ENCODE peak calls at places on chromosomes 7 and 10, in four cellular contexts. I, C, G and R are unnamed samples.

GRCh38 chr7:29480456-29480855 is 83.2 kb upstream of the PRR15 start:
- DNase-seq in I (no peak), C (peak), G (no peak), R (peak)

GRCh38 chr7:36658603-36659516 is 65.4 kb downstream of the AOAH start:
- DNase-seq in I (no peak), C (no peak), G (no peak), R (no peak)

GRCh38 chr10:132306951-132307751 is 599 bp downstream of the STK32C start:
- DNase-seq in I (peak), C (peak), G (peak), R (peak)

GRCh38 chr7:1548944-1549343 is 7.1 kb downstream of the TMEM184A start:
- DNase-seq in I (no peak), C (no peak), G (no peak), R (no peak)

GRCh38 chr7:47771301-47771989 is 176.8 kb downstream of the PKD1L1 start:
- DNase-seq in I (no peak), C (no peak), G (no peak), R (peak)

GRCh38 chr7:81273601-81274397 is 354.9 kb upstream of the SEMA3C start:
- DNase-seq in I (no peak), C (no peak), G (no peak), R (no peak)

GRCh38 chr10:70816220-70816894 is 609 bp downstream of the SGPL1 start:
- DNase-seq in I (peak), C (peak), G (peak), R (peak)

GRCh38 chr10:60405172-60405571 is 15.5 kb upstream of the ANK3 start:
- DNase-seq in I (no peak), C (no peak), G (no peak), R (no peak)

GRCh38 chr10:32446701-32447406 is 914 bp downstream of the CCDC7 start:
- DNase-seq in I (no peak), C (no peak), G (peak), R (no peak)

GRCh38 chr10:56715262-56715661 is 354.2 kb upstream of the ZWINT start:
- DNase-seq in I (no peak), C (no peak), G (no peak), R (no peak)

GRCh38 chr10:129079705-129080104 is 387.3 kb upstream of the MGMT start:
- DNase-seq in I (no peak), C (no peak), G (no peak), R (no peak)

GRCh38 chr7:151520419-151521229 is 929 bp upstream of the RHEB start:
- DNase-seq in I (peak), C (peak), G (peak), R (peak)

GRCh38 chr7:67588631-67589030 is 592.0 kb downstream of the TYW1 start:
- DNase-seq in I (no peak), C (no peak), G (no peak), R (no peak)

GRCh38 chr7:31955641-31956040 is 114.6 kb downstream of the PDE1C start:
- DNase-seq in I (no peak), C (no peak), G (no peak), R (no peak)

GRCh38 chr7:106140406-106141173 is 28.5 kb upstream of the SYPL1 start:
- DNase-seq in I (no peak), C (no peak), G (no peak), R (no peak)

GRCh38 chr10:30774281-30774680 is 144.7 kb upstream of the LYZL2 start:
- DNase-seq in I (no peak), C (no peak), G (no peak), R (no peak)

GRCh38 chr7:2157473-2158279 is 75.1 kb downstream of the MAD1L1 start:
- DNase-seq in I (no peak), C (peak), G (no peak), R (peak)

GRCh38 chr10:102230861-102231356 is 4.8 kb downstream of the ELOVL3 start:
- DNase-seq in I (no peak), C (peak), G (peak), R (no peak)

GRCh38 chr10:112346774-112347173 is 27.1 kb upstream of the ACSL5 start:
- DNase-seq in I (no peak), C (no peak), G (no peak), R (no peak)

GRCh38 chr10:35781643-35782035 is 139.5 kb upstream of the FZD8 start:
- DNase-seq in I (no peak), C (no peak), G (peak), R (no peak)

GRCh38 chr7:132435016-132435990 is 141.0 kb downstream of the PLXNA4 start:
- DNase-seq in I (no peak), C (no peak), G (peak), R (no peak)

GRCh38 chr10:5518143-5518542 is 6.6 kb upstream of the CALML3 start:
- DNase-seq in I (peak), C (no peak), G (no peak), R (peak)

GRCh38 chr7:105796365-105796764 is 80.0 kb downstream of the ATXN7L1 start:
- DNase-seq in I (no peak), C (no peak), G (no peak), R (no peak)

GRCh38 chr7:15332962-15333361 is 228.9 kb downstream of the AGMO start:
- DNase-seq in I (no peak), C (no peak), G (no peak), R (no peak)

DNA sequence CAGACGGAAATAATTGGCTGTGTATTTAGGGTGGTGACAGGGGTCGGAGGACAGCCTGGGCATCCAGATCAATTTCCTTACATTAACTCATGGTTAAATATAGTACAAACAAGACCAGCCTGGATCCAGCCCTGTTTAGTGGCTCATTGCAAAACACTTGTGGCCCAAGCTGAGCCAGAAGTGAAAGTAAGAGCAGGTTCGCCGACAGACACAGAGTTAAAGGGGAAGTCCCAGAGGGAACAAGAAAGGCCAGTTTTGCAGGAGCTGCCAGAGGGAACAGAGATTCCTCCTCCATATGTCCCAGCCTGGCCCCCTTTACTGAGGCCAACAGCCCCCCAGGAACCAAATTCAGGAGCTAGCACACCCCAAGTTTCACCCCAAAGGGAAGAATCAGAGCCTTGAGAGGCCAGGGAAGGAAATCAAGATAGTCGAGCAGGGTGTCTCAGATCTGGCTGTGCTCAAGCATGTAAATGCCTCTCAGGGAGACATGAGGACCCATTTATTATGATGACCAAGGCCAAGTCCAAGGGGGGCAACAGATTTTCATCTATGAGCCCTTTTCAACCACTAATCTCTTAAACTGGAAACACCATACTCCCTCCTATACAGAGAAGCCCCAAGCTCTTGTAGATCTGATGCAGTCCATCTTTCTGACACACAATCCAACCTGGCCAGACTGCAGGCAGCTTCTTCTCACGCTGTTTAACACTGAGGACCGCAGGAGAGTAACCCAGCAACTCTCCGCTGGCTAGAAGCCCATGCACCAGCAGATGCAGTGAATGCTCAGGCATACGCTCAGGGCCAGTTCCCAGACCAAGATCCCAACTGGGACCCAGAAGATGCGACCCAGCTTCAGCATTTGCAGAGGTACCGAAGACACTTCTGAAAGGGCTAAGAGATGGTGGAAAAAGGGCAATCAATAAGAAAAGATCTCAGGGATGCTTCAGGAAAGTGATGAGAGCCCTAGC is 15.9 kb upstream of the ADCK2 start:
- DNase-seq in I (peak), C (peak), G (no peak), R (peak)
- H3K4me3 ChIP-seq in I (peak), C (peak), G (no peak), R (peak)

GRCh38 chr10:14244147-14244546 is 86.6 kb downstream of the FRMD4A start:
- DNase-seq in I (no peak), C (no peak), G (no peak), R (no peak)

GRCh38 chr10:14244801-14245211 is 85.9 kb downstream of the FRMD4A start:
- DNase-seq in I (no peak), C (no peak), G (no peak), R (no peak)

GRCh38 chr10:14241196-14241595 is 89.5 kb downstream of the FRMD4A start:
- DNase-seq in I (no peak), C (no peak), G (no peak), R (no peak)

GRCh38 chr10:14236341-14236740 is 94.4 kb downstream of the FRMD4A start:
- DNase-seq in I (no peak), C (no peak), G (no peak), R (no peak)

DNA sequence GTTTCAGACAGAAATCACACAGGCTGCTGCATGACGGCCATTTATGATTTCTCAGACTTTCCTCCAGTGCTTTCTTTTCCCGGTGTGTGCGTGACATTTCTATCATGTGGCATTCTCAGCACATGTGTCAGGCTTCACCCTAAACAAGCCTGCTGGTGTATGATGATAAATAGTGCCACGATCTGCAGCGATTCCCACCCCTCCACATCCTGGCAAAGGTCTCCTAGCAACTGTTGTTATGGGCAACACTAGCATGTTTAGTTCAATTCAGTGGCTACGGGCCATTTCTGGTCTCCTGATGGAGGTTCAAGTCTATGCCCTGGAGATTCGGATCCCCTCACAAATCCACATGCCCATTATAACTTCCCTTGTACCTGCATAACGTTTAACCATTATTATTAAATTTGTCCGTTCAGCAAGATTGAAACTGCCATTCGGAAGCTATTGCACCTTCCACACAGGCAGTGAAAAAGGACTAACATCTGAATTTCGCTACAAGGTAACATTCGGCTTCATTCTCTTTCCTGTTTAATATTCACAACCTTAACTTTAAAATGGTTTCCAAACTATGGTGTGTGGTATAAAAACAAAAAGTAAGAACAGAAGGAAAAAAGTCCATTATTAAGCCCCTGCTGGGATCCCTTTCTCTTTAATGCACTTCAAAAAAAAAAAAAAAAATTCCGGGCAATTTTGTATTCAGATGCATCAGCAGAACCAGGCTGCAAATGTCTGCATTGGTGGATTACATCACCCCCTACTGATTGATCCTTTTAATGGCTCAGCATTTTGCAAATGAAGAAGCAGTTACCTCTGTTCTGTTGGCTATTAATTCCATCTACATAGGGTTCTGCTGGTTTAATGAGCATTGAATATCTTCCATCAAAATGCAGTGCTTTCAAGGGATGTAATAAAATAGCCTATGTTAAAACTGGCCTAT is 90.2 kb downstream of the FRMD4A start:
- DNase-seq in I (no peak), C (no peak), G (peak), R (no peak)
- TF ChIP-seq EP300 in I (no peak), C (no peak), G (no peak), R (no peak)

GRCh38 chr7:154913645-154914579 is 89.0 kb downstream of the PAXIP1 start:
- DNase-seq in I (peak), C (peak), G (peak), R (peak)
- H3K4me3 ChIP-seq in I (peak), C (no peak), G (no peak), R (no peak)

GRCh38 chr7:33050425-33051318 is 11.9 kb downstream of the NT5C3A start:
- DNase-seq in I (no peak), C (no peak), G (peak), R (no peak)

GRCh38 chr7:33053716-33054115 is 8.9 kb downstream of the NT5C3A start:
- DNase-seq in I (no peak), C (no peak), G (no peak), R (no peak)

GRCh38 chr7:33055147-33055546 is 7.4 kb downstream of the NT5C3A start:
- DNase-seq in I (no peak), C (no peak), G (no peak), R (no peak)

GRCh38 chr7:33059635-33060034 is 2.9 kb downstream of the NT5C3A start:
- DNase-seq in I (no peak), C (no peak), G (no peak), R (no peak)

GRCh38 chr7:33054261-33054964 is 8.2 kb downstream of the NT5C3A start:
- DNase-seq in I (no peak), C (no peak), G (no peak), R (no peak)
- TF ChIP-seq EP300 in I (no peak), C (no peak), G (no peak), R (no peak)

GRCh38 chr10:43594944-43595589 is 11.2 kb upstream of the ZNF485 start:
- DNase-seq in I (no peak), C (no peak), G (no peak), R (no peak)
- H3K4me3 ChIP-seq in I (peak), C (no peak), G (no peak), R (peak)